ENCODE peak calls at places on chromosomes 3 and 15, in ten cellular contexts. One of them, this sample, is unnamed.

GRCh38 chr3:10283638-10284037 is 9.1 kb downstream of the GHRL start:
- DNase-seq in RWPE1: no peak
- DNase-seq in Panc1: no peak
- DNase-seq in body of pancreas: peak
- DNase-seq in heart left ventricle: no peak
- DNase-seq in brain microvascular endothelial cell: no peak
- DNase-seq in sigmoid colon: no peak
- DNase-seq in PC-3: no peak
- DNase-seq in foreskin fibroblast: no peak
- DNase-seq in astrocyte of the cerebellum: no peak
- DNase-seq in this sample: no peak

GRCh38 chr3:72347819-72348319 is 500.4 kb downstream of the SHQ1 start:
- DNase-seq in heart left ventricle: peak
- DNase-seq in RWPE1: peak
- DNase-seq in body of pancreas: no peak
- DNase-seq in astrocyte of the cerebellum: peak
- DNase-seq in brain microvascular endothelial cell: peak
- DNase-seq in PC-3: peak
- DNase-seq in foreskin fibroblast: peak
- DNase-seq in Panc1: no peak
- DNase-seq in sigmoid colon: peak
- DNase-seq in this sample: no peak

GRCh38 chr3:71380096-71380495 is 203.4 kb downstream of the FOXP1 start:
- DNase-seq in heart left ventricle: no peak
- DNase-seq in sigmoid colon: no peak
- DNase-seq in body of pancreas: no peak
- DNase-seq in brain microvascular endothelial cell: no peak
- DNase-seq in RWPE1: no peak
- DNase-seq in foreskin fibroblast: no peak
- DNase-seq in astrocyte of the cerebellum: peak
- DNase-seq in Panc1: no peak
- DNase-seq in PC-3: no peak
- DNase-seq in this sample: no peak

GRCh38 chr3:160675566-160676124 is 1.3 kb upstream of the ARL14 start:
- DNase-seq in foreskin fibroblast: no peak
- DNase-seq in sigmoid colon: no peak
- DNase-seq in RWPE1: no peak
- DNase-seq in astrocyte of the cerebellum: no peak
- DNase-seq in Panc1: no peak
- DNase-seq in PC-3: peak
- DNase-seq in brain microvascular endothelial cell: no peak
- DNase-seq in heart left ventricle: no peak
- DNase-seq in body of pancreas: no peak
- DNase-seq in this sample: no peak

GRCh38 chr3:86960551-86960950 is 30.4 kb downstream of the VGLL3 start:
- DNase-seq in PC-3: peak
- DNase-seq in sigmoid colon: no peak
- DNase-seq in astrocyte of the cerebellum: no peak
- DNase-seq in Panc1: no peak
- DNase-seq in heart left ventricle: no peak
- DNase-seq in brain microvascular endothelial cell: no peak
- DNase-seq in foreskin fibroblast: peak
- DNase-seq in body of pancreas: no peak
- DNase-seq in RWPE1: no peak
- DNase-seq in this sample: peak

GRCh38 chr3:133488785-133489367 is 84.6 kb upstream of the CDV3 start:
- DNase-seq in RWPE1: peak
- DNase-seq in sigmoid colon: no peak
- DNase-seq in heart left ventricle: no peak
- DNase-seq in foreskin fibroblast: peak
- DNase-seq in PC-3: peak
- DNase-seq in body of pancreas: no peak
- DNase-seq in astrocyte of the cerebellum: peak
- DNase-seq in brain microvascular endothelial cell: peak
- DNase-seq in Panc1: no peak
- DNase-seq in this sample: peak

GRCh38 chr15:64774556-64775523 is 549 bp downstream of the RBPMS2 start:
- DNase-seq in brain microvascular endothelial cell: no peak
- DNase-seq in heart left ventricle: peak
- DNase-seq in Panc1: no peak
- DNase-seq in PC-3: no peak
- DNase-seq in RWPE1: no peak
- DNase-seq in foreskin fibroblast: peak
- DNase-seq in sigmoid colon: peak
- DNase-seq in body of pancreas: peak
- DNase-seq in astrocyte of the cerebellum: no peak
- DNase-seq in this sample: no peak

GRCh38 chr3:99753268-99753975 is 64.2 kb upstream of the CMSS1 start:
- DNase-seq in brain microvascular endothelial cell: peak
- DNase-seq in sigmoid colon: no peak
- DNase-seq in body of pancreas: no peak
- DNase-seq in heart left ventricle: no peak
- DNase-seq in Panc1: peak
- DNase-seq in astrocyte of the cerebellum: peak
- DNase-seq in foreskin fibroblast: peak
- DNase-seq in PC-3: peak
- DNase-seq in RWPE1: peak
- DNase-seq in this sample: peak

GRCh38 chr3:45143673-45144670 is 2.2 kb downstream of the CDCP1 start:
- DNase-seq in brain microvascular endothelial cell: no peak
- DNase-seq in sigmoid colon: no peak
- DNase-seq in foreskin fibroblast: no peak
- DNase-seq in PC-3: no peak
- DNase-seq in heart left ventricle: no peak
- DNase-seq in RWPE1: no peak
- DNase-seq in Panc1: no peak
- DNase-seq in astrocyte of the cerebellum: no peak
- DNase-seq in body of pancreas: no peak
- DNase-seq in this sample: no peak

GRCh38 chr3:129343643-129344360 is 65.1 kb downstream of the HMCES start:
- DNase-seq in PC-3: no peak
- DNase-seq in RWPE1: no peak
- DNase-seq in heart left ventricle: no peak
- DNase-seq in brain microvascular endothelial cell: peak
- DNase-seq in astrocyte of the cerebellum: no peak
- DNase-seq in Panc1: no peak
- DNase-seq in sigmoid colon: no peak
- DNase-seq in foreskin fibroblast: peak
- DNase-seq in body of pancreas: peak
- DNase-seq in this sample: no peak

GRCh38 chr3:140441006-140441405 is 236.9 kb upstream of the TRIM42 start:
- DNase-seq in astrocyte of the cerebellum: no peak
- DNase-seq in heart left ventricle: no peak
- DNase-seq in PC-3: peak
- DNase-seq in Panc1: no peak
- DNase-seq in brain microvascular endothelial cell: peak
- DNase-seq in foreskin fibroblast: peak
- DNase-seq in RWPE1: peak
- DNase-seq in body of pancreas: peak
- DNase-seq in sigmoid colon: no peak
- DNase-seq in this sample: no peak

GRCh38 chr3:86785381-86785780 is 205.6 kb downstream of the VGLL3 start:
- DNase-seq in astrocyte of the cerebellum: peak
- DNase-seq in sigmoid colon: no peak
- DNase-seq in Panc1: no peak
- DNase-seq in brain microvascular endothelial cell: no peak
- DNase-seq in body of pancreas: no peak
- DNase-seq in foreskin fibroblast: peak
- DNase-seq in heart left ventricle: no peak
- DNase-seq in RWPE1: peak
- DNase-seq in PC-3: peak
- DNase-seq in this sample: peak

GRCh38 chr15:69304176-69304533 is 5.4 kb downstream of the PAQR5 start:
- DNase-seq in heart left ventricle: no peak
- DNase-seq in Panc1: peak
- DNase-seq in body of pancreas: no peak
- DNase-seq in brain microvascular endothelial cell: peak
- DNase-seq in RWPE1: peak
- DNase-seq in PC-3: peak
- DNase-seq in sigmoid colon: no peak
- DNase-seq in foreskin fibroblast: peak
- DNase-seq in astrocyte of the cerebellum: no peak
- DNase-seq in this sample: peak

GRCh38 chr3:13107661-13108060 is 34.4 kb upstream of the IQSEC1 start:
- DNase-seq in RWPE1: no peak
- DNase-seq in astrocyte of the cerebellum: no peak
- DNase-seq in Panc1: no peak
- DNase-seq in PC-3: no peak
- DNase-seq in brain microvascular endothelial cell: no peak
- DNase-seq in heart left ventricle: peak
- DNase-seq in body of pancreas: no peak
- DNase-seq in foreskin fibroblast: no peak
- DNase-seq in sigmoid colon: peak
- DNase-seq in this sample: no peak

DNA sequence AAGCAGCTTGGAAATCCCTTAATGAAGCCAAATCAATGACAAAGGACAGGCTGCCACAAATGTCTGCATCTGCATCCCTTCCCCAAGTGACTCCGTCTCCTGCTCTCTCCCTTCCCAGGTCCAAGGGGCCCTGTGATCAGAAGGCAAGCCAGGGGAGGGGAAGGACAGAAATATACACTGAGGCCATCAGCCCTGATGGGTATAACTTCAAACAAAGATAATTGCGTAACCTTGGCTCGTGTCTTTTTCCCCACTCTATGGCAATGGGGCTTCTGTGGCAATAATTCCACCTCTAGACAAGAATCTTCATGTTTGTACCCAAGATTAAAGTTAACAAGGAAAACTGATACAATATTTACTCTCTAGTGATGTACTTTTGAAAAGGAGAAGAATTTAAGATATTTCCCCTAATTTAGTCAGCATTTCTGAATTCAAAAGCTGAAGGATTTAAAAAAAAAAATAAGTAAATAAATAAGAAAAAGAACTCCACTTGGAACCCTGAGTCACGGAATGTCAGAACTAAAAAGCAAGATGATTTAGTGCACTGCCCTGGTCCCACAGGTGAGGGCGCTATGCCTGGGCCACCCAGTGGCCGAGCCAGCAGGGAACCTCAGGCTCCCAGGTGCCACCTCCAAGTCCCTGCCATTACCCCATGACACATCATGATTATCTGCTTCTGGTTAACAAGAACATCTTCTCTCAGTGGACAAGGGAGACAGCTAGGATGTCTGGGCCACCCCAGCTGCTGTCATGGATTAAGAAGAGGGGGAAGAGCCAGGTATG is 154.5 kb downstream of the STT3B start:
- DNase-seq in body of pancreas: no peak
- DNase-seq in RWPE1: no peak
- DNase-seq in Panc1: no peak
- DNase-seq in sigmoid colon: no peak
- DNase-seq in astrocyte of the cerebellum: no peak
- DNase-seq in heart left ventricle: no peak
- DNase-seq in brain microvascular endothelial cell: no peak
- DNase-seq in foreskin fibroblast: no peak
- DNase-seq in PC-3: no peak
- DNase-seq in this sample: no peak
- TF ChIP-seq CTCF in body of pancreas: no peak
- TF ChIP-seq CTCF in RWPE1: no peak
- TF ChIP-seq CTCF in Panc1: peak
- TF ChIP-seq CTCF in sigmoid colon: no peak
- TF ChIP-seq CTCF in astrocyte of the cerebellum: peak
- TF ChIP-seq CTCF in heart left ventricle: no peak
- TF ChIP-seq CTCF in brain microvascular endothelial cell: peak
- TF ChIP-seq CTCF in foreskin fibroblast: peak
- TF ChIP-seq CTCF in PC-3: peak
- TF ChIP-seq CTCF in this sample: peak

GRCh38 chr15:92079047-92079446 is 225.5 kb downstream of the SLCO3A1 start:
- DNase-seq in foreskin fibroblast: no peak
- DNase-seq in sigmoid colon: no peak
- DNase-seq in body of pancreas: no peak
- DNase-seq in astrocyte of the cerebellum: no peak
- DNase-seq in PC-3: no peak
- DNase-seq in brain microvascular endothelial cell: no peak
- DNase-seq in heart left ventricle: no peak
- DNase-seq in Panc1: no peak
- DNase-seq in RWPE1: no peak
- DNase-seq in this sample: no peak
- TF ChIP-seq CTCF in foreskin fibroblast: no peak
- TF ChIP-seq CTCF in sigmoid colon: no peak
- TF ChIP-seq CTCF in body of pancreas: no peak
- TF ChIP-seq CTCF in astrocyte of the cerebellum: peak
- TF ChIP-seq CTCF in PC-3: peak
- TF ChIP-seq CTCF in brain microvascular endothelial cell: peak
- TF ChIP-seq CTCF in heart left ventricle: peak
- TF ChIP-seq CTCF in Panc1: peak
- TF ChIP-seq CTCF in RWPE1: peak
- TF ChIP-seq CTCF in this sample: peak

GRCh38 chr3:47423548-47424145 is 42.8 kb downstream of the PTPN23 start:
- DNase-seq in astrocyte of the cerebellum: no peak
- DNase-seq in foreskin fibroblast: no peak
- DNase-seq in heart left ventricle: no peak
- DNase-seq in body of pancreas: no peak
- DNase-seq in RWPE1: no peak
- DNase-seq in PC-3: no peak
- DNase-seq in brain microvascular endothelial cell: no peak
- DNase-seq in Panc1: no peak
- DNase-seq in sigmoid colon: no peak
- DNase-seq in this sample: no peak

GRCh38 chr3:47420511-47421484 is 40.0 kb downstream of the PTPN23 start:
- DNase-seq in sigmoid colon: peak
- DNase-seq in brain microvascular endothelial cell: peak
- DNase-seq in heart left ventricle: peak
- DNase-seq in foreskin fibroblast: peak
- DNase-seq in PC-3: peak
- DNase-seq in astrocyte of the cerebellum: peak
- DNase-seq in Panc1: peak
- DNase-seq in RWPE1: peak
- DNase-seq in body of pancreas: peak
- DNase-seq in this sample: peak

GRCh38 chr3:47420044-47420430 is 39.2 kb downstream of the PTPN23 start:
- DNase-seq in PC-3: no peak
- DNase-seq in heart left ventricle: no peak
- DNase-seq in sigmoid colon: no peak
- DNase-seq in RWPE1: no peak
- DNase-seq in astrocyte of the cerebellum: no peak
- DNase-seq in body of pancreas: no peak
- DNase-seq in Panc1: no peak
- DNase-seq in brain microvascular endothelial cell: no peak
- DNase-seq in foreskin fibroblast: no peak
- DNase-seq in this sample: no peak

GRCh38 chr3:47422743-47423142 is 41.9 kb downstream of the PTPN23 start:
- DNase-seq in astrocyte of the cerebellum: no peak
- DNase-seq in heart left ventricle: no peak
- DNase-seq in Panc1: no peak
- DNase-seq in PC-3: no peak
- DNase-seq in sigmoid colon: no peak
- DNase-seq in body of pancreas: no peak
- DNase-seq in brain microvascular endothelial cell: no peak
- DNase-seq in foreskin fibroblast: no peak
- DNase-seq in RWPE1: no peak
- DNase-seq in this sample: no peak

GRCh38 chr3:47421741-47422649 is 41.2 kb downstream of the PTPN23 start:
- DNase-seq in PC-3: peak
- DNase-seq in heart left ventricle: no peak
- DNase-seq in brain microvascular endothelial cell: no peak
- DNase-seq in body of pancreas: peak
- DNase-seq in Panc1: no peak
- DNase-seq in astrocyte of the cerebellum: no peak
- DNase-seq in sigmoid colon: peak
- DNase-seq in foreskin fibroblast: peak
- DNase-seq in RWPE1: no peak
- DNase-seq in this sample: peak
- TF ChIP-seq CTCF in PC-3: peak
- TF ChIP-seq CTCF in heart left ventricle: no peak
- TF ChIP-seq CTCF in brain microvascular endothelial cell: peak
- TF ChIP-seq CTCF in body of pancreas: peak
- TF ChIP-seq CTCF in Panc1: no peak
- TF ChIP-seq CTCF in astrocyte of the cerebellum: peak
- TF ChIP-seq CTCF in sigmoid colon: no peak
- TF ChIP-seq CTCF in foreskin fibroblast: peak
- TF ChIP-seq CTCF in RWPE1: no peak
- TF ChIP-seq CTCF in this sample: peak

GRCh38 chr15:87604857-87605446 is 651.6 kb downstream of the NTRK3 start:
- DNase-seq in body of pancreas: no peak
- DNase-seq in Panc1: no peak
- DNase-seq in PC-3: peak
- DNase-seq in brain microvascular endothelial cell: no peak
- DNase-seq in sigmoid colon: no peak
- DNase-seq in astrocyte of the cerebellum: no peak
- DNase-seq in heart left ventricle: no peak
- DNase-seq in foreskin fibroblast: no peak
- DNase-seq in RWPE1: peak
- DNase-seq in this sample: no peak
- TF ChIP-seq CTCF in body of pancreas: peak
- TF ChIP-seq CTCF in Panc1: peak
- TF ChIP-seq CTCF in PC-3: peak
- TF ChIP-seq CTCF in brain microvascular endothelial cell: peak
- TF ChIP-seq CTCF in sigmoid colon: no peak
- TF ChIP-seq CTCF in astrocyte of the cerebellum: peak
- TF ChIP-seq CTCF in heart left ventricle: peak
- TF ChIP-seq CTCF in foreskin fibroblast: peak
- TF ChIP-seq CTCF in RWPE1: no peak
- TF ChIP-seq CTCF in this sample: peak

This sample was measured in HFFc6.